ENCODE peak calls at places on chromosomes 16 and 17, in four cellular contexts. V is activated T-cell treated with anti-CD3 and anti-CD28 coated beads for 1 hour, N is NCI-H774, I is NCI-H2081. M is an unnamed sample.

GRCh38 chr17:1147664-1148063 is 32.1 kb downstream of the ABR start:
- DNase-seq in I (peak; percentile 68), V (no peak), N (no peak), M (peak; percentile 18)

GRCh38 chr17:62718420-62718819 is 89.7 kb downstream of the MARCHF10 start:
- DNase-seq in N (no peak), V (no peak), I (no peak), M (no peak)

GRCh38 chr16:15948532-15949209 is 745 bp upstream of the ABCC1 start:
- DNase-seq in I (no peak), N (no peak), V (no peak), M (no peak)

GRCh38 chr17:76868669-76869208 is 535 bp downstream of the MGAT5B start:
- DNase-seq in N (peak; percentile 32), V (no peak), I (peak; percentile 49), M (no peak)

GRCh38 chr17:826778-827177 is 44.6 kb downstream of the MRM3 start:
- DNase-seq in N (no peak), V (no peak), I (no peak), M (no peak)

GRCh38 chr16:13856398-13856797 is 63.6 kb upstream of the ERCC4 start:
- DNase-seq in N (no peak), V (no peak), I (no peak), M (no peak)

GRCh38 chr16:88965411-88965810 is 11.6 kb downstream of the CBFA2T3 start:
- DNase-seq in I (no peak), N (no peak), V (no peak), M (no peak)

GRCh38 chr17:82464567-82464929 is 6.0 kb downstream of the NARF start:
- DNase-seq in V (no peak), I (no peak), N (no peak), M (no peak)

GRCh38 chr16:89171216-89172170 is at the start of gene CDH15:
- DNase-seq in V (peak; percentile 89), N (peak; percentile 88), I (peak; percentile 84), M (peak; percentile 79)

GRCh38 chr16:57773680-57774295 is 28.5 kb downstream of the KIFC3 start:
- DNase-seq in I (no peak), N (no peak), V (no peak), M (no peak)

GRCh38 chr17:4777969-4778760 is 6.5 kb downstream of the TM4SF5 start:
- DNase-seq in I (no peak), N (no peak), V (no peak), M (no peak)

GRCh38 chr17:34349748-34350147 is 6.5 kb upstream of the CCL13 start:
- DNase-seq in I (no peak), V (no peak), N (no peak), M (no peak)

GRCh38 chr16:81293909-81294802 is 20.6 kb upstream of the GAN start:
- DNase-seq in V (no peak), I (no peak), N (no peak), M (no peak)

GRCh38 chr17:48240562-48241130 is 133.1 kb downstream of the SNX11 start:
- DNase-seq in V (no peak), N (no peak), I (no peak), M (no peak)

GRCh38 chr16:30663038-30663437 is 4.8 kb downstream of the FBRS start:
- DNase-seq in N (no peak), V (no peak), I (no peak), M (no peak)

GRCh38 chr17:78133179-78133951 is 2.8 kb downstream of the TMC8 start:
- DNase-seq in V (no peak), N (no peak), I (no peak), M (no peak)

GRCh38 chr17:69060835-69061234 is at the start of gene ABCA9:
- DNase-seq in I (no peak), N (no peak), V (no peak), M (no peak)

GRCh38 chr16:29028457-29029167 is 43.8 kb downstream of the LAT start:
- DNase-seq in N (no peak), I (no peak), V (no peak), M (no peak)

GRCh38 chr17:40485851-40486512 is 15.4 kb downstream of the TNS4 start:
- DNase-seq in N (no peak), I (no peak), V (no peak), M (peak; percentile 89)

GRCh38 chr16:11155284-11155806 is 100.7 kb downstream of the SOCS1 start:
- DNase-seq in V (no peak), N (no peak), I (no peak), M (no peak)

GRCh38 chr17:49926886-49927285 is 42.1 kb upstream of the DLX4 start:
- DNase-seq in I (no peak), N (no peak), V (no peak), M (no peak)

GRCh38 chr16:81429045-81429521 is 15.5 kb upstream of the CMIP start:
- DNase-seq in I (no peak), V (no peak), N (no peak), M (no peak)

GRCh38 chr17:75315541-75316243 is 26.5 kb upstream of the SLC25A19 start:
- DNase-seq in I (no peak), N (no peak), V (no peak), M (no peak)